ENCODE peak calls at places on chromosomes 16 and 17, in eight cellular contexts. G is foreskin fibroblast; R is trophoblast cell; C is naive thymus-derived CD4-positive, alpha-beta T cell; U is GM23338; P is A549; M is cardiac fibroblast; A is astrocyte of the spinal cord. Q is an unnamed sample.
A peak's percentile ranks its signal among the peaks of the same experiment; 100 is the strongest.

GRCh38 chr17:42365136-42365535 is 23.1 kb downstream of the STAT3 start:
- DNase-seq in G (peak; percentile 41), U (no peak), M (peak; percentile 73), R (peak; percentile 97), A (peak; percentile 83), P (peak; percentile 31), C (no peak), Q (no peak)

GRCh38 chr17:16158721-16159120 is 56.6 kb downstream of the NCOR1 start:
- DNase-seq in U (no peak), P (no peak), G (no peak), A (no peak), R (no peak), M (peak; percentile 11), C (no peak), Q (no peak)

GRCh38 chr16:69443809-69444611 is 19.6 kb downstream of the CYB5B start:
- DNase-seq in R (no peak), C (peak; percentile 35), M (peak; percentile 55), P (peak; percentile 28), U (no peak), A (peak; percentile 66), G (peak; percentile 21), Q (peak; percentile 26)

GRCh38 chr16:14436410-14436955 is 193.6 kb downstream of the PARN start:
- DNase-seq in C (peak; percentile 35), M (no peak), A (peak; percentile 25), U (no peak), P (no peak), R (no peak), G (no peak), Q (no peak)

GRCh38 chr17:10754109-10754508 is 24.3 kb upstream of the TMEM220 start:
- DNase-seq in R (peak; percentile 72), G (no peak), A (no peak), P (peak; percentile 80), C (no peak), U (peak; percentile 91), M (peak; percentile 28), Q (no peak)

GRCh38 chr17:78658281-78658785 is 81.1 kb upstream of the DNAH17 start:
- DNase-seq in U (no peak), G (peak; percentile 64), M (no peak), P (no peak), C (no peak), A (peak; percentile 81), R (peak; percentile 10), Q (no peak)

GRCh38 chr17:52157603-52158449 is 688 bp downstream of the CA10 start:
- DNase-seq in U (peak; percentile 60), R (no peak), M (no peak), P (no peak), C (no peak), A (no peak), G (no peak), Q (no peak)

GRCh38 chr17:306116-306515 is 46.5 kb downstream of the RPH3AL start:
- DNase-seq in U (no peak), C (no peak), M (no peak), A (no peak), G (no peak), P (no peak), R (no peak), Q (no peak)

GRCh38 chr17:72287586-72287985 is 166.8 kb downstream of the SOX9 start:
- DNase-seq in C (no peak), P (no peak), R (no peak), A (no peak), U (no peak), M (no peak), G (no peak), Q (no peak)

GRCh38 chr16:90009172-90009899 is 9.9 kb downstream of the DBNDD1 start:
- DNase-seq in R (no peak), G (no peak), P (no peak), A (no peak), C (no peak), U (no peak), M (no peak), Q (no peak)

GRCh38 chr17:74123866-74124265 is 79.6 kb upstream of the RPL38 start:
- DNase-seq in R (no peak), U (no peak), C (no peak), M (no peak), G (no peak), A (no peak), P (no peak), Q (no peak)

GRCh38 chr16:88747588-88748301 is 37.3 kb downstream of the PIEZO1 start:
- DNase-seq in R (peak; percentile 53), U (peak; percentile 83), G (no peak), P (peak; percentile 88), A (no peak), M (no peak), C (no peak), Q (peak; percentile 48)

GRCh38 chr16:4382795-4383357 is 11.2 kb downstream of the VASN start:
- DNase-seq in R (no peak), G (no peak), U (peak; percentile 12), M (no peak), P (no peak), C (no peak), A (no peak), Q (no peak)

GRCh38 chr16:85888405-85889331 is 10.3 kb upstream of the IRF8 start:
- DNase-seq in C (no peak), A (peak; percentile 60), U (no peak), R (no peak), P (peak; percentile 67), G (peak; percentile 84), M (peak; percentile 70), Q (peak; percentile 69)

GRCh38 chr16:84807776-84808175 is 12.0 kb upstream of the CRISPLD2 start:
- DNase-seq in A (no peak), R (no peak), G (no peak), U (no peak), C (no peak), P (no peak), M (no peak), Q (no peak)
- H3K4me3 ChIP-seq in A (no peak overlapping the region), R (no peak overlapping the region), G (no peak overlapping the region), U (no peak overlapping the region), C (no peak overlapping the region), P (no peak overlapping the region), M (no peak overlapping the region), Q (no peak overlapping the region)

DNA sequence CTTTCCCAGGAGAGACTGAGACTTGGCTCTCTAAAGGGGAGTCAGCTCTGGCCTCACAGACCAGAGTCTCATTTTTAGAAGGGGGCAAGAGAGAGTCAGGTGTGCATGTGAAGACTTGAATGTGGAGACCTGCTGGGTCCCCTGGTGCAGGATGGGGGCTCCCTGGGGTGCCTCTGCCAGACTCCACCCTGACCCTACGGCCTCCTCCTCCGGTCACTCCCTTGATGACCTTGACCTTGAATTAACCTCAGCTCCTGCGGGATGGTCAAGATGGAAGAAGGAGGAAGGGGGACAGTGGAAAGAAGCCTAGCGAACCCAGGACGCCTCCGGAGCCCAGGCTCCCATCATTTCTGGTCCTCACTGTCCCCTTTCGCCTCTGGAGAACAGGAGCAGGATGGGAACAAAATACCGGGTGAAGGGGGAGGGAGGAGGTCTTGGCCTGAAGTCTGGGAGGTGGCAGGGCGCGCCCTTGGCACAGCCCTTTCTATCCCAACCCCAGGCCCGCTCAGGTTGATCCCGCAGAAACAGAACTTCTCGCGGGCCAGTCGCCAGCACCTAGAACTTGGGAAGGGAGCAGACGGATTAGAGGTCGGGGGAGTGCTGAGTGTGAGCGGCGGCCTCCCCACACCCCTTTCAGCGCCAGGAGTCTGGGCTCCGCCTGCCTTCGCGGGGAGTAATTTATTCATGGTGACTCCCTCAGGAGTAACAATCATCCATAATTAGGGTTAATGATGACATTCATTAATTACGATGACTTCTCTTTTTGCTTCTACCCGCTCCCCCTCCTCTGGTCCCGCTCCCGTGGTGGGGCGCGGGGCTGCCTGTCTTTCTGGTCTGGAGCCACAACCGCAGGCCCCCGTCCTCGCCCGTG is 1.6 kb downstream of the STAC2 start:
- DNase-seq in R (no peak), U (no peak), G (no peak), A (no peak), M (no peak), C (no peak), P (no peak), Q (no peak)
- H3K4me3 ChIP-seq in R (no peak overlapping the region), U (peak overlapping the region; percentile 81), G (no peak overlapping the region), A (no peak overlapping the region), M (no peak overlapping the region), C (no peak overlapping the region), P (no peak overlapping the region), Q (no peak overlapping the region)

GRCh38 chr16:56989988-56990387 is 631 bp downstream of the NLRC5 start:
- DNase-seq in P (no peak), M (no peak), R (peak; percentile 35), C (no peak), G (no peak), A (no peak), U (no peak), Q (no peak)

GRCh38 chr16:56988161-56988947 is 1.0 kb upstream of the NLRC5 start:
- DNase-seq in A (no peak), C (no peak), G (no peak), U (no peak), P (no peak), M (no peak), R (no peak), Q (no peak)

GRCh38 chr16:56993204-56993603 is 3.8 kb downstream of the NLRC5 start:
- DNase-seq in A (peak; percentile 17), G (no peak), U (no peak), M (no peak), P (no peak), C (no peak), R (no peak), Q (no peak)

GRCh38 chr16:56988948-56989945 is at the start of gene NLRC5:
- DNase-seq in G (peak; percentile 81), R (peak; percentile 86), M (peak; percentile 85), U (peak; percentile 84), P (peak; percentile 62), A (peak; percentile 84), C (peak; percentile 87), Q (peak; percentile 87)

GRCh38 chr16:56990407-56991286 is 1.3 kb downstream of the NLRC5 start:
- DNase-seq in P (no peak), A (no peak), U (no peak), G (no peak), R (no peak), C (no peak), M (no peak), Q (no peak)
- H3K4me3 ChIP-seq in P (no peak overlapping the region), A (peak overlapping the region; percentile 81), U (peak overlapping the region; percentile 78), G (peak overlapping the region; percentile 78), R (no peak overlapping the region), C (peak overlapping the region; percentile 73), M (peak overlapping the region; percentile 80), Q (peak overlapping the region; percentile 92)

DNA sequence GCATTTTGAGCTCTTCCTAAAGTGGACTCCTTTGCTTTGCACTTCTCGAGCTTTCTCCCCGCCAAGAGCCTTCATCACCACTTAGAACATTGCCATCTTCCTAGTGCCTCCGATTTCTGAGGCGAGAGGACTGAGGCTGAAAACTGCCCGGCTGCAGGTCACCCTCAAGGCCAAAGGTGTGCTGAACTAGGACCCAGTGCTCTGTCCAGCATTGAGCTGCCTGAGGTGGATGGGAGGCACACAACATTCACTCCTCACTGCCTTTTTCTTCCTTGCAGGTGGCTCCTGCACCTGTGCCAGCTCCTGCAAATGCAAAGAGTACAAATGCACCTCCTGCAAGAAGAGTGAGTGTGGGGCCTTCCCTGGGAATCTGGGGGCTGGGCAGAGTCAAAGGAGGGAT is 5.4 kb downstream of the MT1A start:
- DNase-seq in G (no peak), M (no peak), A (no peak), U (no peak), C (no peak), P (no peak), R (no peak), Q (no peak)
- H3K4me3 ChIP-seq in G (no peak overlapping the region), M (peak overlapping the region; percentile 45), A (no peak overlapping the region), U (peak overlapping the region; percentile 61), C (peak overlapping the region; percentile 48), P (peak overlapping the region; percentile 38), R (no peak overlapping the region), Q (no peak overlapping the region)

DNA sequence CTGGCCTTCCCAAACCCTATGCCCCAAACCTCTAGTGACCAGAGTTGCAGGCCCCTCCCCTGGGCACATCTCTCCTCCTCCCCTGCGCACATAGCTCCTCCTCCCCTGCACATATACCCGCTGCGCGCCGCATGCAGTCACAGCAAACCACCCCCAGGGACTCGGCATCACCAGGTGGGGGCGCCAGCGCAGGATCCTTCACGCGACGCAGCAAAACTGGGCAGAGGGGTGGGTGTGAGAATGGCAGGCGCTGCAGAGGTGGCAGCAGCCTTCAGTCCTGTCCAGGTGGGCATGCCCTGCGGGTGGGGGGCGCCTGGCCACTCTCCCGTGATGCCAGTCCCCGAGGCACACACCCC is 5.6 kb downstream of the CORO6 start:
- DNase-seq in U (peak; percentile 95), A (peak; percentile 67), R (peak; percentile 85), M (peak; percentile 68), C (peak; percentile 88), P (peak; percentile 88), G (peak; percentile 73), Q (peak; percentile 89)
- H3K4me3 ChIP-seq in U (peak overlapping the region; percentile 67), A (no peak overlapping the region), R (peak overlapping the region; percentile 20), M (no peak overlapping the region), C (peak overlapping the region; percentile 80), P (peak overlapping the region; percentile 23), G (no peak overlapping the region), Q (peak overlapping the region; percentile 51)